ENCODE peak calls at places on chromosomes 13 and 19, in four cellular contexts. One of them, this sample, is unnamed.

GRCh38 chr13:102191951-102192461 is 209.8 kb downstream of the FGF14 start:
- DNase-seq in WTC11: no peak
- DNase-seq in HepG2: no peak
- DNase-seq in K562: no peak
- DNase-seq in this sample: no peak

GRCh38 chr19:6519289-6519688 is 11.5 kb upstream of the TNFSF9 start:
- DNase-seq in WTC11: no peak
- DNase-seq in HepG2: no peak
- DNase-seq in K562: no peak
- DNase-seq in this sample: no peak

GRCh38 chr19:37007587-37008220 is 70.5 kb upstream of the ZNF420 start:
- DNase-seq in WTC11: no peak
- DNase-seq in HepG2: no peak
- DNase-seq in K562: peak; percentile 36
- DNase-seq in this sample: no peak

GRCh38 chr13:110388141-110388943 is 81.3 kb downstream of the COL4A2 start:
- DNase-seq in WTC11: peak; percentile 29
- DNase-seq in HepG2: no peak
- DNase-seq in K562: no peak
- DNase-seq in this sample: peak; percentile 29

GRCh38 chr19:14774373-14774772 is 4.0 kb downstream of the ADGRE2 start:
- DNase-seq in WTC11: no peak
- DNase-seq in HepG2: no peak
- DNase-seq in K562: no peak
- DNase-seq in this sample: no peak

GRCh38 chr13:99626461-99627082 is 125.3 kb downstream of the TM9SF2 start:
- DNase-seq in WTC11: no peak
- DNase-seq in HepG2: no peak
- DNase-seq in K562: no peak
- DNase-seq in this sample: no peak

GRCh38 chr19:3661284-3662238 is 35.0 kb upstream of the CACTIN start:
- DNase-seq in WTC11: no peak
- DNase-seq in HepG2: no peak
- DNase-seq in K562: no peak
- DNase-seq in this sample: no peak

GRCh38 chr13:57630661-57631606 is 610 bp upstream of the PCDH17 start:
- DNase-seq in WTC11: no peak
- DNase-seq in HepG2: no peak
- DNase-seq in K562: no peak
- DNase-seq in this sample: peak; percentile 15

GRCh38 chr19:4013886-4014540 is 6.5 kb downstream of the PIAS4 start:
- DNase-seq in WTC11: no peak
- DNase-seq in HepG2: no peak
- DNase-seq in K562: no peak
- DNase-seq in this sample: no peak

GRCh38 chr13:68375004-68375403 is 1144.9 kb upstream of the PCDH9 start:
- DNase-seq in WTC11: no peak
- DNase-seq in HepG2: no peak
- DNase-seq in K562: no peak
- DNase-seq in this sample: no peak

GRCh38 chr19:47377208-47377701 is 28.1 kb downstream of the DHX34 start:
- DNase-seq in WTC11: no peak
- DNase-seq in HepG2: no peak
- DNase-seq in K562: peak; percentile 25
- DNase-seq in this sample: no peak

GRCh38 chr19:13132471-13133166 is 14.6 kb downstream of the NACC1 start:
- DNase-seq in WTC11: no peak
- DNase-seq in HepG2: no peak
- DNase-seq in K562: no peak
- DNase-seq in this sample: no peak

GRCh38 chr13:80742027-80742426 is 401.1 kb upstream of the SPRY2 start:
- DNase-seq in WTC11: no peak
- DNase-seq in HepG2: no peak
- DNase-seq in K562: no peak
- DNase-seq in this sample: no peak

GRCh38 chr13:52405767-52406494 is at the start of gene THSD1:
- DNase-seq in WTC11: peak; percentile 54
- DNase-seq in HepG2: no peak
- DNase-seq in K562: no peak
- DNase-seq in this sample: peak; percentile 46

GRCh38 chr19:11377237-11377636 is 2.8 kb downstream of the SWSAP1 start:
- DNase-seq in WTC11: no peak
- DNase-seq in HepG2: no peak
- DNase-seq in K562: peak; percentile 57
- DNase-seq in this sample: no peak

GRCh38 chr19:33171222-33171795 is 22.8 kb upstream of the LRP3 start:
- DNase-seq in WTC11: no peak
- DNase-seq in HepG2: no peak
- DNase-seq in K562: no peak
- DNase-seq in this sample: no peak

GRCh38 chr19:52949422-52949821 is 13.3 kb downstream of the ZNF816 start:
- DNase-seq in WTC11: no peak
- DNase-seq in HepG2: no peak
- DNase-seq in K562: no peak
- DNase-seq in this sample: no peak

GRCh38 chr13:106133025-106133424 is 402.4 kb downstream of the EFNB2 start:
- DNase-seq in WTC11: no peak
- DNase-seq in HepG2: no peak
- DNase-seq in K562: no peak
- DNase-seq in this sample: no peak

GRCh38 chr13:103694471-103694870 is 628.3 kb upstream of the SLC10A2 start:
- DNase-seq in WTC11: no peak
- DNase-seq in HepG2: no peak
- DNase-seq in K562: no peak
- DNase-seq in this sample: no peak

GRCh38 chr19:5206751-5207075 is 133.9 kb downstream of the PTPRS start:
- DNase-seq in WTC11: no peak
- DNase-seq in HepG2: no peak
- DNase-seq in K562: no peak
- DNase-seq in this sample: no peak

GRCh38 chr19:5204212-5204611 is 136.4 kb downstream of the PTPRS start:
- DNase-seq in WTC11: no peak
- DNase-seq in HepG2: no peak
- DNase-seq in K562: no peak
- DNase-seq in this sample: no peak

GRCh38 chr19:5207806-5208205 is 132.8 kb downstream of the PTPRS start:
- DNase-seq in WTC11: no peak
- DNase-seq in HepG2: no peak
- DNase-seq in K562: no peak
- DNase-seq in this sample: no peak

GRCh38 chr19:5205937-5206750 is 134.5 kb downstream of the PTPRS start:
- DNase-seq in WTC11: no peak
- DNase-seq in HepG2: no peak
- DNase-seq in K562: no peak
- DNase-seq in this sample: no peak

DNA sequence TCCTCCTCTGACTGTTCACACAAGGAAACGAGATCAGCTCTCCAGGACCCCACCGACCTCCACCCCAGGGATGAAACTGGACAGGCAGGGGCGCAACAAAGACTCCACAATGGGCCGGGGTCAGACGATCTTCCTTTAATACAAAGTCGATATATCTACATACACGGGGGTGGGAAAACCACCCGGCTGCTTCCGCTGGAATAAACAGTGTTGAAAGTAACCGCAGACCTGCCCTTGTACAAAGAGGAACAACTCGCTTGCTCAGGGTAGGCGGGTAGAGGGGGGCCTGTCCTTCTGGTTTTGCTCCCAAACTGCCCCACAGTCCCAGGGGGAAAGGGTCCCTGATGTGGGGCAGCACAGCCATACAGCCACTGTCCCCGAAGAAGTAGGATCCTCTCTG is 135.2 kb downstream of the PTPRS start:
- DNase-seq in WTC11: no peak
- DNase-seq in HepG2: no peak
- DNase-seq in K562: no peak
- DNase-seq in this sample: no peak
- TF ChIP-seq SP1 in WTC11: no peak
- TF ChIP-seq SP1 in HepG2: no peak
- TF ChIP-seq SP1 in K562: no peak
- TF ChIP-seq SP1 in this sample: no peak

GRCh38 chr13:98215508-98215907 is 38.4 kb upstream of the RNF113B start:
- DNase-seq in WTC11: no peak
- DNase-seq in HepG2: no peak
- DNase-seq in K562: no peak
- DNase-seq in this sample: no peak

GRCh38 chr13:98217597-98217996 is 40.5 kb upstream of the RNF113B start:
- DNase-seq in WTC11: no peak
- DNase-seq in HepG2: no peak
- DNase-seq in K562: no peak
- DNase-seq in this sample: no peak

GRCh38 chr13:98216135-98216565 is 39.1 kb upstream of the RNF113B start:
- DNase-seq in WTC11: no peak
- DNase-seq in HepG2: no peak
- DNase-seq in K562: no peak
- DNase-seq in this sample: peak; percentile 45

GRCh38 chr13:98214707-98215106 is 37.6 kb upstream of the RNF113B start:
- DNase-seq in WTC11: no peak
- DNase-seq in HepG2: no peak
- DNase-seq in K562: no peak
- DNase-seq in this sample: no peak

GRCh38 chr13:98216711-98217110 is 39.6 kb upstream of the RNF113B start:
- DNase-seq in WTC11: no peak
- DNase-seq in HepG2: no peak
- DNase-seq in K562: no peak
- DNase-seq in this sample: no peak
- TF ChIP-seq ELF4 in WTC11: no peak
- TF ChIP-seq ELF4 in HepG2: no peak
- TF ChIP-seq ELF4 in K562: no peak
- TF ChIP-seq ELF4 in this sample: no peak

GRCh38 chr13:43469791-43470190 is 317.0 kb downstream of the ENOX1 start:
- DNase-seq in WTC11: no peak
- DNase-seq in HepG2: no peak
- DNase-seq in K562: no peak
- DNase-seq in this sample: no peak
- TF ChIP-seq SP1 in WTC11: no peak
- TF ChIP-seq SP1 in HepG2: no peak
- TF ChIP-seq SP1 in K562: no peak
- TF ChIP-seq SP1 in this sample: no peak

GRCh38 chr19:1725100-1726064 is 27.9 kb upstream of the ONECUT3 start:
- DNase-seq in WTC11: peak; percentile 78
- DNase-seq in HepG2: peak; percentile 25
- DNase-seq in K562: peak; percentile 88
- DNase-seq in this sample: peak; percentile 99
- TF ChIP-seq ELF4 in WTC11: no peak
- TF ChIP-seq ELF4 in HepG2: no peak
- TF ChIP-seq ELF4 in K562: no peak
- TF ChIP-seq ELF4 in this sample: no peak

GRCh38 chr13:95956589-95957148 is 96.5 kb downstream of the UGGT2 start:
- DNase-seq in WTC11: no peak
- DNase-seq in HepG2: no peak
- DNase-seq in K562: peak; percentile 23
- DNase-seq in this sample: no peak
- TF ChIP-seq SP1 in WTC11: no peak
- TF ChIP-seq SP1 in HepG2: no peak
- TF ChIP-seq SP1 in K562: no peak
- TF ChIP-seq SP1 in this sample: no peak

GRCh38 chr19:19677579-19677978 is 8.9 kb downstream of the ZNF101 start:
- DNase-seq in WTC11: no peak
- DNase-seq in HepG2: no peak
- DNase-seq in K562: no peak
- DNase-seq in this sample: no peak
- TF ChIP-seq ELF4 in WTC11: no peak
- TF ChIP-seq ELF4 in HepG2: no peak
- TF ChIP-seq ELF4 in K562: no peak
- TF ChIP-seq ELF4 in this sample: no peak

GRCh38 chr13:20942938-20943518 is 40.5 kb upstream of the XPO4 start:
- DNase-seq in WTC11: no peak
- DNase-seq in HepG2: no peak
- DNase-seq in K562: no peak
- DNase-seq in this sample: no peak

GRCh38 chr13:20943519-20944012 is 41.0 kb upstream of the XPO4 start:
- DNase-seq in WTC11: peak; percentile 87
- DNase-seq in HepG2: peak; percentile 74
- DNase-seq in K562: peak; percentile 80
- DNase-seq in this sample: peak; percentile 62

GRCh38 chr13:20938302-20938701 is 35.8 kb upstream of the XPO4 start:
- DNase-seq in WTC11: peak; percentile 20
- DNase-seq in HepG2: peak; percentile 32
- DNase-seq in K562: no peak
- DNase-seq in this sample: no peak

GRCh38 chr13:20939662-20940061 is 37.1 kb upstream of the XPO4 start:
- DNase-seq in WTC11: no peak
- DNase-seq in HepG2: no peak
- DNase-seq in K562: no peak
- DNase-seq in this sample: no peak

GRCh38 chr13:20940083-20940482 is 37.5 kb upstream of the XPO4 start:
- DNase-seq in WTC11: no peak
- DNase-seq in HepG2: peak; percentile 83
- DNase-seq in K562: no peak
- DNase-seq in this sample: no peak
- TF ChIP-seq SP1 in WTC11: no peak
- TF ChIP-seq SP1 in HepG2: no peak
- TF ChIP-seq SP1 in K562: no peak
- TF ChIP-seq SP1 in this sample: no peak

GRCh38 chr19:38037151-38037611 is 130.2 kb downstream of the SIPA1L3 start:
- DNase-seq in WTC11: no peak
- DNase-seq in HepG2: no peak
- DNase-seq in K562: peak; percentile 46
- DNase-seq in this sample: no peak
- TF ChIP-seq ELF4 in WTC11: no peak
- TF ChIP-seq ELF4 in HepG2: no peak
- TF ChIP-seq ELF4 in K562: no peak
- TF ChIP-seq ELF4 in this sample: no peak

GRCh38 chr19:1267441-1268391 is 1.4 kb upstream of the CIRBP start:
- DNase-seq in WTC11: no peak
- DNase-seq in HepG2: no peak
- DNase-seq in K562: peak; percentile 55
- DNase-seq in this sample: no peak
- TF ChIP-seq SP1 in WTC11: no peak
- TF ChIP-seq SP1 in HepG2: no peak
- TF ChIP-seq SP1 in K562: no peak
- TF ChIP-seq SP1 in this sample: no peak

GRCh38 chr19:590750-591098 is 1.0 kb downstream of the HCN2 start:
- DNase-seq in WTC11: no peak
- DNase-seq in HepG2: no peak
- DNase-seq in K562: no peak
- DNase-seq in this sample: no peak

GRCh38 chr19:588758-589692 is 656 bp upstream of the HCN2 start:
- DNase-seq in WTC11: no peak
- DNase-seq in HepG2: no peak
- DNase-seq in K562: peak; percentile 52
- DNase-seq in this sample: no peak

GRCh38 chr19:591099-591958 is 1.6 kb downstream of the HCN2 start:
- DNase-seq in WTC11: peak; percentile 52
- DNase-seq in HepG2: no peak
- DNase-seq in K562: peak; percentile 68
- DNase-seq in this sample: no peak

GRCh38 chr19:589693-590395 is at the start of gene HCN2:
- DNase-seq in WTC11: no peak
- DNase-seq in HepG2: no peak
- DNase-seq in K562: peak; percentile 21
- DNase-seq in this sample: peak; percentile 58

GRCh38 chr19:590396-590745 is 690 bp downstream of the HCN2 start:
- DNase-seq in WTC11: no peak
- DNase-seq in HepG2: no peak
- DNase-seq in K562: peak; percentile 69
- DNase-seq in this sample: no peak
- TF ChIP-seq ELF4 in WTC11: no peak
- TF ChIP-seq ELF4 in HepG2: no peak
- TF ChIP-seq ELF4 in K562: no peak
- TF ChIP-seq ELF4 in this sample: no peak